ENCODE peak calls at places on chromosomes 1 and 21, in five cellular contexts. G is RWPE1; P is activated CD4-positive, alpha-beta T cell treated with anti-CD3 and anti-CD28 coated beads for 36 hours; Y is SJSA1; R is HS-5. D is an unnamed sample.

GRCh38 chr1:42043182-42043581 is 110.0 kb upstream of the GUCA2B start:
- DNase-seq in G (no peak), P (no peak), Y (no peak), R (no peak), D (no peak)

GRCh38 chr1:65425697-65426096 is 5.2 kb downstream of the LEPR start:
- DNase-seq in G (peak; percentile 78), P (no peak), Y (peak; percentile 74), R (peak; percentile 86), D (peak; percentile 57)

GRCh38 chr1:210883821-210884220 is 250.1 kb downstream of the KCNH1 start:
- DNase-seq in G (peak; percentile 12), P (no peak), Y (no peak), R (peak; percentile 43), D (peak; percentile 22)

GRCh38 chr1:244989813-244990212 is 125.5 kb upstream of the HNRNPU start:
- DNase-seq in G (peak; percentile 46), P (no peak), Y (no peak), R (no peak), D (no peak)

GRCh38 chr1:44645466-44646244 is 28.6 kb downstream of the TMEM53 start:
- DNase-seq in G (no peak), P (no peak), Y (no peak), R (no peak), D (no peak)

GRCh38 chr1:240122639-240123604 is 31.2 kb downstream of the FMN2 start:
- DNase-seq in G (no peak), P (no peak), Y (no peak), R (no peak), D (no peak)

GRCh38 chr1:190453550-190453949 is 24.1 kb downstream of the BRINP3 start:
- DNase-seq in G (peak; percentile 16), P (no peak), Y (no peak), R (no peak), D (no peak)

GRCh38 chr21:33152228-33153130 is 77.3 kb upstream of the IFNAR2 start:
- DNase-seq in G (no peak), P (no peak), Y (no peak), R (no peak), D (no peak)

GRCh38 chr1:56434025-56434424 is 145.3 kb downstream of the PLPP3 start:
- DNase-seq in G (no peak), P (no peak), Y (no peak), R (no peak), D (no peak)

GRCh38 chr1:247448107-247448778 is 9.7 kb downstream of the OR2B11 start:
- DNase-seq in G (peak; percentile 33), P (peak; percentile 31), Y (no peak), R (no peak), D (no peak)

GRCh38 chr1:9413143-9413876 is 120.6 kb downstream of the SPSB1 start:
- DNase-seq in G (peak; percentile 73), P (peak; percentile 90), Y (peak; percentile 90), R (peak; percentile 59), D (peak; percentile 74)

GRCh38 chr1:228544021-228544850 is 57.1 kb downstream of the RNF187 start:
- DNase-seq in G (peak; percentile 21), P (no peak), Y (no peak), R (no peak), D (no peak)

GRCh38 chr1:56052090-56052489 is 527.3 kb downstream of the PLPP3 start:
- DNase-seq in G (no peak), P (no peak), Y (no peak), R (no peak), D (no peak)

GRCh38 chr1:168488153-168488552 is 55.6 kb downstream of the XCL2 start:
- DNase-seq in G (no peak), P (no peak), Y (no peak), R (no peak), D (no peak)

D was measured in H54.